ENCODE peak calls at places on chromosomes 2 and 18, in five cellular contexts. K is K562, E is GM06990, M is thyroid gland, W is neural crest cell. C is an unnamed sample.

GRCh38 chr2:42214669-42215068 is 45.5 kb downstream of the EML4 start:
- DNase-seq in K (no peak), E (no peak), M (no peak), W (no peak), C (no peak)

GRCh38 chr2:29446852-29447251 is 331.6 kb downstream of the CLIP4 start:
- DNase-seq in K (no peak), E (no peak), M (no peak), W (no peak), C (no peak)

GRCh38 chr2:101277111-101277510 is 24.4 kb downstream of the CNOT11 start:
- DNase-seq in K (no peak), E (no peak), M (peak), W (no peak), C (no peak)

GRCh38 chr2:64987001-64987962 is 1.9 kb upstream of the SLC1A4 start:
- DNase-seq in K (peak), E (peak), M (no peak), W (no peak), C (no peak)

GRCh38 chr2:36773947-36774346 is 77.4 kb downstream of the VIT start:
- DNase-seq in K (no peak), E (no peak), M (no peak), W (no peak), C (no peak)

GRCh38 chr2:38524580-38524979 is 78.1 kb downstream of the HNRNPLL start:
- DNase-seq in K (no peak), E (no peak), M (no peak), W (no peak), C (no peak)

GRCh38 chr18:35682282-35682867 is 100.8 kb downstream of the GALNT1 start:
- DNase-seq in K (peak), E (no peak), M (no peak), W (no peak), C (no peak)

GRCh38 chr18:50203801-50204604 is 9.1 kb upstream of the MYO5B start:
- DNase-seq in K (peak), E (no peak), M (peak), W (peak), C (peak)

GRCh38 chr2:148887349-148888002 is 12.4 kb downstream of the KIF5C start:
- DNase-seq in K (no peak), E (no peak), M (no peak), W (no peak), C (no peak)

GRCh38 chr2:232539298-232540231 is at the start of gene CHRNG:
- DNase-seq in K (no peak), E (no peak), M (no peak), W (no peak), C (no peak)

GRCh38 chr2:233178994-233179847 is 72.3 kb upstream of the ATG16L1 start:
- DNase-seq in K (peak), E (no peak), M (no peak), W (no peak), C (no peak)

GRCh38 chr2:8821276-8822217 is 15.9 kb downstream of the KIDINS220 start:
- DNase-seq in K (no peak), E (no peak), M (peak), W (no peak), C (no peak)

GRCh38 chr2:199932312-199932855 is 21.3 kb downstream of the C2orf69 start:
- DNase-seq in K (no peak), E (no peak), M (no peak), W (no peak), C (no peak)

GRCh38 chr2:148876190-148876588 is 1.2 kb downstream of the KIF5C start:
- DNase-seq in K (no peak), E (peak), M (peak), W (peak), C (peak)

GRCh38 chr2:162734287-162734686 is 104.3 kb downstream of the KCNH7 start:
- DNase-seq in K (no peak), E (no peak), M (no peak), W (no peak), C (no peak)

GRCh38 chr2:189829092-189829843 is 45.0 kb downstream of the PMS1 start:
- DNase-seq in K (no peak), E (no peak), M (no peak), W (no peak), C (no peak)

GRCh38 chr2:128198666-128199065 is 107.7 kb downstream of the UGGT1 start:
- DNase-seq in K (no peak), E (no peak), M (peak), W (no peak), C (no peak)

GRCh38 chr2:20650412-20650879 is 452 bp downstream of the HS1BP3 start:
- DNase-seq in K (no peak), E (no peak), M (peak), W (no peak), C (peak)

GRCh38 chr2:163601377-163601776 is 134.4 kb downstream of the FIGN start:
- DNase-seq in K (no peak), E (no peak), M (no peak), W (no peak), C (no peak)

GRCh38 chr2:190838492-190838910 is 42.1 kb upstream of the GLS start:
- DNase-seq in K (no peak), E (no peak), M (no peak), W (no peak), C (no peak)

GRCh38 chr2:195477996-195478382 is 179.0 kb upstream of the SLC39A10 start:
- DNase-seq in K (no peak), E (no peak), M (no peak), W (no peak), C (no peak)

GRCh38 chr2:67797801-67798535 is 264.8 kb downstream of the C1D start:
- DNase-seq in K (no peak), E (no peak), M (peak), W (no peak), C (no peak)

GRCh38 chr18:40249390-40250080 is 1705.5 kb upstream of the PIK3C3 start:
- DNase-seq in K (no peak), E (no peak), M (no peak), W (no peak), C (no peak)

GRCh38 chr2:165470351-165470750 is 853 bp downstream of the CSRNP3 start:
- DNase-seq in K (no peak), E (no peak), M (no peak), W (no peak), C (no peak)

GRCh38 chr2:195561205-195562032 is 95.6 kb upstream of the SLC39A10 start:
- DNase-seq in K (no peak), E (peak), M (no peak), W (no peak), C (no peak)

GRCh38 chr2:29557268-29557667 is 364.1 kb downstream of the ALK start:
- DNase-seq in K (no peak), E (no peak), M (no peak), W (no peak), C (no peak)

GRCh38 chr18:75009296-75009695 is 199.6 kb downstream of the PTGR3 start:
- DNase-seq in K (no peak), E (no peak), M (no peak), W (no peak), C (no peak)

GRCh38 chr2:134628453-134628852 is 90.3 kb downstream of the TMEM163 start:
- DNase-seq in K (no peak), E (no peak), M (no peak), W (no peak), C (no peak)

GRCh38 chr2:196125596-196125995 is 45.8 kb downstream of the STK17B start:
- DNase-seq in K (no peak), E (no peak), M (no peak), W (no peak), C (no peak)

GRCh38 chr2:97995026-97995733 is 568 bp downstream of the TMEM131 start:
- DNase-seq in K (peak), E (peak), M (peak), W (no peak), C (peak)

GRCh38 chr18:25457636-25458035 is 105.7 kb upstream of the ZNF521 start:
- DNase-seq in K (no peak), E (no peak), M (no peak), W (no peak), C (no peak)

GRCh38 chr2:170771049-170771937 is 1.1 kb downstream of the ERICH2 start:
- DNase-seq in K (peak), E (peak), M (no peak), W (no peak), C (peak)

GRCh38 chr2:101949304-101949703 is 42.5 kb upstream of the IL1R2 start:
- DNase-seq in K (no peak), E (no peak), M (no peak), W (no peak), C (no peak)

GRCh38 chr2:211259831-211260476 is 703.6 kb downstream of the CPS1 start:
- DNase-seq in K (no peak), E (no peak), M (no peak), W (no peak), C (no peak)

GRCh38 chr2:219571311-219572236 is at the start of gene OBSL1:
- DNase-seq in K (peak), E (no peak), M (peak), W (peak), C (peak)

GRCh38 chr2:237190958-237191692 is 105.4 kb downstream of the COPS8 start:
- DNase-seq in K (no peak), E (no peak), M (no peak), W (no peak), C (no peak)

GRCh38 chr18:63098014-63098981 is 221.3 kb downstream of the BCL2 start:
- DNase-seq in K (no peak), E (peak), M (no peak), W (no peak), C (peak)

GRCh38 chr2:217079165-217079564 is 219.3 kb upstream of the TNP1 start:
- DNase-seq in K (no peak), E (no peak), M (peak), W (no peak), C (no peak)

DNA sequence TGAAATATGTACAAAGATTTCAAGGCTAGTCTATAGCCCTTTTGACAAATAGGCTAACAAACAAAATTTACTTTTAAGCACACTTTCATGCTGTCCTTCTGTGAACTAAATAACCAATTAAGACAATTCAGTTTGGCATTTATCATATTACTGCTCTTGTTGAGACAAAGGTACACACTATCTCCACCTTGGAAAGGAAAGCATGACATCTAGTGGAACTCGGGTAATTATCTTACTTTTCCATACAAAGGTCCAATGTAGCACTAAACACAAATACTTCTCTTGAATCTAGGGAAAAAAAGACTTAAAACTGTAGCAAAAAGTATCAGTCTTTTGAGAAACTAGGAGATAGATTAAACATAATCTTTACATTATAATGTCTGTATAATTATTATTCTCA is 125.0 kb upstream of the CD226 start:
- DNase-seq in K (no peak), E (no peak), M (no peak), W (no peak), C (no peak)
- TF ChIP-seq CTCF in K (peak), E (peak), M (no peak), W (no peak), C (no peak)

GRCh38 chr2:193584522-193584938 is 1389.8 kb upstream of the TMEFF2 start:
- DNase-seq in K (peak), E (no peak), M (no peak), W (peak), C (peak)

GRCh38 chr2:193581807-193582206 is 1387.1 kb upstream of the TMEFF2 start:
- DNase-seq in K (no peak), E (no peak), M (no peak), W (no peak), C (no peak)

GRCh38 chr2:193580176-193580950 is 1385.6 kb upstream of the TMEFF2 start:
- DNase-seq in K (no peak), E (no peak), M (no peak), W (no peak), C (no peak)

GRCh38 chr2:193584001-193584400 is 1389.3 kb upstream of the TMEFF2 start:
- DNase-seq in K (no peak), E (no peak), M (no peak), W (peak), C (peak)
- TF ChIP-seq CTCF in K (no peak), E (no peak), M (no peak), W (peak), C (no peak)

GRCh38 chr2:9914384-9915065 is 37.0 kb upstream of the GRHL1 start:
- DNase-seq in K (peak), E (peak), M (no peak), W (no peak), C (no peak)
- TF ChIP-seq CTCF in K (peak), E (peak), M (no peak), W (no peak), C (no peak)

DNA sequence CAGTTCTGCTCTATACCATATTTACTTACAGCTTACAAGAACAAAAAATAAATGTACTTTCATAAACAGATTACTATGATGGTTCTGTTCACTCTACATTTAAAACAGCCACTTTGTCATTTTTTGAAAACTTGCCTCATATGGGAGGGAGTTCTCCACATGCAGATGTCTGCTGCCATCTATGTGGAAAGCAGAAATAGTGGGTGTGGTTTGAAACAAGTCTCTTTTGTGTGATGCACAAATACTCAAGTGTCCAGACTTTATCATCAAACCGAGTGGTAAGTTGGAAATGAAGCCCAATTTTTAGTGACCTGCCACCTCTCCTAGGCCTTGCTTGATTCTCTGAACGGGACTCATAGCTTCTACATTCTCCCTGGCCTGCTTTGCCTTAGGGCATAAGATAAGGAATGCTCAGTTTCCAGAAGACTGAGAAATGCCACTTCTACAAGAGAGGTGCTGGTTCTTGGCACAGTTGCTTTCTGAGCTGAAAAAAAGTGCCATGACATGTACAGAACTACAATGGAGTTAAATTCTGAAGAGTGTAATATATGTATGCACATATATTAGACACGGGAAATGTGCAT is 221.1 kb downstream of the SLC8A1 start:
- DNase-seq in K (no peak), E (no peak), M (no peak), W (no peak), C (no peak)
- TF ChIP-seq CTCF in K (no peak), E (no peak), M (no peak), W (no peak), C (no peak)

GRCh38 chr2:241844066-241844728 is 14.5 kb downstream of the PDCD1 start:
- DNase-seq in K (peak), E (peak), M (peak), W (peak), C (peak)
- TF ChIP-seq CTCF in K (peak), E (no peak), M (no peak), W (no peak), C (no peak)

GRCh38 chr2:75292826-75293225 is 93.5 kb upstream of the TACR1 start:
- DNase-seq in K (no peak), E (no peak), M (no peak), W (no peak), C (no peak)

GRCh38 chr2:75287624-75288313 is 88.4 kb upstream of the TACR1 start:
- DNase-seq in K (no peak), E (no peak), M (no peak), W (no peak), C (no peak)

GRCh38 chr2:75288760-75289159 is 89.4 kb upstream of the TACR1 start:
- DNase-seq in K (no peak), E (no peak), M (no peak), W (no peak), C (no peak)

GRCh38 chr2:75289771-75290170 is 90.5 kb upstream of the TACR1 start:
- DNase-seq in K (no peak), E (no peak), M (no peak), W (no peak), C (no peak)

DNA sequence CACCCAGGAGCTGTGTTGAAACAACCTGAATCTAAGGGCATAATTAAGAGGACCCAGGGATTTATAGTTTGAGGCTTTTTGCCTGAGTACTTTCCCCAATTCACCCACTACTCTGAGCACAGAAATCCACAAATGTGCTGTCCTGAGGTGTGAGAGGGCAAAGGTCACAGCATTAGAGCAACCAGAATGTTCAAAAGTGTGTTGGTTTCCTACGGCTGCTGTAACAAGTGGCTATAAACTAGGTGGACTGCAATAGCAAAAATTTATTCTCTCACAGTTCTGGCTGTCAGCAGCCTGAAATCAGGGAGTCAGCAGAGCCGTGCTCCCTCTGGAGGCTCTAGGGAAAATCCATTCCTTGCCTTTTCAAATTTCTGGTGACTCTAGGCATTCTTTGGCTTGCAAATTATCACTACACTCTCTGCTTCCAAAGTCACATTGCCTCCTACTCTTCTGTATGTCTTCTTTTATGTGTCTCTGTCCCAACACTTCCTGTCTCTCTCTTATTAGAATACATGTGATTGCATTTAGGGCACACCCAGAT is 91.3 kb upstream of the TACR1 start:
- DNase-seq in K (no peak), E (no peak), M (no peak), W (no peak), C (no peak)
- TF ChIP-seq CTCF in K (no peak), E (no peak), M (no peak), W (peak), C (no peak)

DNA sequence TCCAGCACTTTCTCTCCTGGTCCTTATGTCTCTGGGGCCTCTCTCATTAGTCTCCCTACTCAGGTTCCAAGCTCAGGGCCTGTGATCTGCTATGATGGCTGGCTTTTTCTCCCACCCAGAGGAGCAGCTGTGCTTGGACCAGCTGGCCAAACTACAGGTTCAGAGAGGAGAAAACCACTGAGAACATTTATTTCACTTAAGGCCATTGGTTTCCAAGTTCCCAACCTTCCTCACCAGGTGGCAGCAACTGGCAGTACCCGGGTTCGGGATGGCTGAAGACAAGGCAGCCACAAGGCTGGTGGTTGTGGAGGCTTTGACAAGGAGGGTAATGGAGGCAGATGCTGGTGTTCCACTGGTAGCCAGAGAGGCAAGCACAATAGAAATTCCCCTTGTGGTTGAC is 29.9 kb upstream of the SELENOI start:
- DNase-seq in K (no peak), E (no peak), M (no peak), W (no peak), C (no peak)
- TF ChIP-seq CTCF in K (peak), E (peak), M (no peak), W (no peak), C (no peak)

DNA sequence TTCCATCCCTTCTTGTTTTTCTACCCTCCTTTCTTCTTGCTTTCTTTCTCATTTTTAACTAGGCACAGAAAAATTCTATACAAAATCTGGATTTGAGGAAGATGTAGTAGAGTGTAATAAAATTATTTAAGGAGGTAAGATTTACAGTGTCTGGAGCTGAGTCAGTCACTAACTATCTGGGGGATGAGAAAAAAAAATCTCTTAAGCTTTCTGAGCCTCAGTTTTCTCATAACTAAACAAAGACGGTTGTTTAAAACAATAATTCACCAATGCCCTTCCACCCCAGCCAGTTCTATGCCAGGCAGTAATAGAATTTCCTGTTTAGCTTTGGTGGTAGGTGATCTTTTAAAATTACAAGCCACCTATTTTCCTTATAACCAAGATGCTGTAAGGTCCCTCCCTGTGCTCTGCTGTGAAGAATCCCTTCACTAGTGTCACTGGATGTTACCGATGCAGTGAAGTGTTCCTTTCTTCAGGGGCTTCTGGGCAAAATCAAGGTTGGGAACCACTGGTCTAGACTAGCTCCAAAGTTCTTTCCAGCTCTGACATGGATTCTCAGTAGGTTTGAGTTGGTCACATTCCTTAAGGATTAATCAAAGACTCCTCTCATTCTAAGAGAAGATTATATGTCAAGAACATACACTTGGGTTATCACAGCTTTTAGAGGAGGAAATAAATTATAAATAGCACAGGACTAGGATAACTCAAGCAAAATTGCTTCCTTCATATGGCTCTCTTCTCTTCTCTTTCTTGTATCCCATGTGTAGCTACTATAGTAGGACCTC is 289.0 kb downstream of the CDH2 start:
- DNase-seq in K (no peak), E (no peak), M (no peak), W (no peak), C (no peak)
- TF ChIP-seq CTCF in K (no peak), E (no peak), M (no peak), W (no peak), C (no peak)